ENCODE peak calls at places on chromosome 17, in four cellular contexts. M is HTR-8/SVneo, X is EL, L is uterus. I is an unnamed sample.

GRCh38 chr17:39376434-39376833 is 25.0 kb downstream of the FBXL20 start:
- DNase-seq in L (no peak), M (no peak), X (no peak), I (no peak)

GRCh38 chr17:49787932-49788442 is 494 bp upstream of the KAT7 start:
- DNase-seq in L (no peak), M (no peak), X (no peak), I (no peak)

GRCh38 chr17:19401321-19402010 is 9.6 kb upstream of the RNF112 start:
- DNase-seq in L (peak; percentile 12), X (no peak), M (no peak), I (no peak)

GRCh38 chr17:17694229-17695081 is 13.2 kb downstream of the RAI1 start:
- DNase-seq in M (peak; percentile 86), L (peak; percentile 85), X (peak; percentile 73), I (peak; percentile 92)

GRCh38 chr17:62892870-62893338 is 73.1 kb upstream of the TANC2 start:
- DNase-seq in M (peak; percentile 81), X (peak; percentile 81), L (no peak), I (no peak)

GRCh38 chr17:81207610-81208581 is 14.9 kb downstream of the CEP131 start:
- DNase-seq in L (no peak), M (no peak), X (no peak), I (no peak)

GRCh38 chr17:48542956-48543853 is 1.7 kb downstream of the HOXB2 start:
- DNase-seq in M (peak; percentile 57), X (peak; percentile 48), L (peak; percentile 52), I (no peak)

GRCh38 chr17:10698116-10698818 is 873 bp downstream of the ADPRM start:
- DNase-seq in L (no peak), X (peak; percentile 38), M (no peak), I (peak; percentile 13)

GRCh38 chr17:78252701-78253635 is 21.5 kb downstream of the TMEM235 start:
- DNase-seq in L (no peak), M (no peak), X (no peak), I (no peak)

GRCh38 chr17:39663688-39664580 is 1.2 kb upstream of the TCAP start:
- DNase-seq in L (no peak), X (no peak), M (no peak), I (no peak)

GRCh38 chr17:19619705-19620325 is 28.7 kb upstream of the ALDH3A2 start:
- DNase-seq in X (no peak), M (no peak), L (no peak), I (no peak)

GRCh38 chr17:40598928-40599627 is 33.8 kb upstream of the CCR7 start:
- DNase-seq in L (peak; percentile 58), X (no peak), M (no peak), I (no peak)

GRCh38 chr17:40251576-40251975 is 32.5 kb downstream of the WIPF2 start:
- DNase-seq in X (peak; percentile 87), L (peak; percentile 87), M (peak; percentile 83), I (peak; percentile 49)

GRCh38 chr17:37725601-37726146 is 19.2 kb downstream of the HNF1B start:
- DNase-seq in M (no peak), L (no peak), X (no peak), I (no peak)

GRCh38 chr17:76654408-76654807 is 10.9 kb upstream of the ST6GALNAC1 start:
- DNase-seq in X (no peak), M (no peak), L (no peak), I (no peak)

GRCh38 chr17:45430006-45430737 is 2.5 kb downstream of the ARHGAP27 start:
- DNase-seq in M (no peak), L (no peak), X (no peak), I (no peak)

GRCh38 chr17:74161501-74161850 is 42.0 kb upstream of the RPL38 start:
- DNase-seq in X (no peak), M (no peak), L (no peak), I (no peak)

GRCh38 chr17:18182190-18182977 is 1.2 kb upstream of the ALKBH5 start:
- DNase-seq in X (peak; percentile 20), M (no peak), L (peak; percentile 49), I (no peak)

GRCh38 chr17:78338860-78339259 is 21.0 kb downstream of the SOCS3 start:
- DNase-seq in X (no peak), M (no peak), L (no peak), I (no peak)

GRCh38 chr17:973053-973452 is 6.5 kb downstream of the NXN start:
- DNase-seq in L (no peak), M (no peak), X (no peak), I (no peak)